ENCODE peak calls at places on chromosomes 5 and 9, in nine cellular contexts. B is heart right ventricle, Z is IMR-90, J is thoracic aorta, X is iPS DF 6.9, M is body of pancreas, T is neuronal stem cell, V is brain microvascular endothelial cell, U is tibial artery. W is an unnamed sample.

GRCh38 chr5:1474875-1475543 is 29.8 kb upstream of the SLC6A3 start:
- DNase-seq in B (no peak), Z (no peak), J (no peak), X (no peak), M (no peak), T (no peak), V (no peak), U (no peak), W (no peak)

GRCh38 chr5:96690906-96691305 is 28.7 kb downstream of the CAST start:
- DNase-seq in B (no peak), Z (no peak), J (no peak), X (no peak), M (no peak), T (no peak), V (no peak), U (no peak), W (no peak)

GRCh38 chr5:162657076-162657475 is 589.5 kb downstream of the GABRG2 start:
- DNase-seq in B (no peak), Z (no peak), J (no peak), X (no peak), M (no peak), T (no peak), V (no peak), U (no peak), W (no peak)

GRCh38 chr9:76592105-76593010 is 133.4 kb downstream of the GCNT1 start:
- DNase-seq in B (no peak), Z (no peak), J (no peak), X (no peak), M (no peak), T (no peak), V (peak; percentile 6), U (no peak), W (peak; percentile 44)

GRCh38 chr5:143501176-143501840 is 97.8 kb upstream of the NR3C1 start:
- DNase-seq in B (no peak), Z (no peak), J (no peak), X (no peak), M (no peak), T (no peak), V (no peak), U (no peak), W (no peak)

GRCh38 chr5:79561525-79561893 is 47.6 kb upstream of the HOMER1 start:
- DNase-seq in B (no peak), Z (no peak), J (no peak), X (no peak), M (no peak), T (no peak), V (no peak), U (no peak), W (no peak)

GRCh38 chr9:134757206-134757975 is 115.8 kb downstream of the COL5A1 start:
- DNase-seq in B (no peak), Z (no peak), J (no peak), X (no peak), M (no peak), T (no peak), V (no peak), U (no peak), W (no peak)

GRCh38 chr5:91401175-91401574 is 18.1 kb upstream of the ARRDC3 start:
- DNase-seq in B (no peak), Z (peak; percentile 35), J (no peak), X (no peak), M (no peak), T (no peak), V (no peak), U (no peak), W (no peak)

GRCh38 chr5:54756301-54756700 is 229.1 kb downstream of the ESM1 start:
- DNase-seq in B (no peak), Z (no peak), J (no peak), X (no peak), M (no peak), T (no peak), V (no peak), U (no peak), W (no peak)

GRCh38 chr5:92508271-92508670 is 1072.7 kb downstream of the NR2F1-AS1 start:
- DNase-seq in B (no peak), Z (no peak), J (no peak), X (no peak), M (no peak), T (no peak), V (no peak), U (no peak), W (no peak)

GRCh38 chr5:169218862-169219261 is 82.1 kb downstream of the SLIT3 start:
- DNase-seq in B (no peak), Z (no peak), J (no peak), X (no peak), M (no peak), T (no peak), V (no peak), U (no peak), W (no peak)

GRCh38 chr9:134597041-134597913 is 44.3 kb upstream of the COL5A1 start:
- DNase-seq in B (no peak), Z (peak; percentile 66), J (no peak), X (no peak), M (no peak), T (no peak), V (peak; percentile 27), U (peak; percentile 56), W (no peak)

GRCh38 chr5:52789378-52789777 is 1.7 kb downstream of the ITGA1 start:
- DNase-seq in B (no peak), Z (no peak), J (no peak), X (no peak), M (no peak), T (no peak), V (no peak), U (no peak), W (no peak)

GRCh38 chr9:34558911-34559615 is 30.5 kb downstream of the CNTFR start:
- DNase-seq in B (no peak), Z (no peak), J (no peak), X (no peak), M (no peak), T (no peak), V (no peak), U (no peak), W (peak; percentile 76)
- H3K4me3 ChIP-seq in B (no peak overlapping the region), Z (no peak overlapping the region), J (no peak overlapping the region), X (no peak overlapping the region), M (no peak overlapping the region), T (no peak overlapping the region), V (no peak overlapping the region), U (no peak overlapping the region), W (no peak overlapping the region)

DNA sequence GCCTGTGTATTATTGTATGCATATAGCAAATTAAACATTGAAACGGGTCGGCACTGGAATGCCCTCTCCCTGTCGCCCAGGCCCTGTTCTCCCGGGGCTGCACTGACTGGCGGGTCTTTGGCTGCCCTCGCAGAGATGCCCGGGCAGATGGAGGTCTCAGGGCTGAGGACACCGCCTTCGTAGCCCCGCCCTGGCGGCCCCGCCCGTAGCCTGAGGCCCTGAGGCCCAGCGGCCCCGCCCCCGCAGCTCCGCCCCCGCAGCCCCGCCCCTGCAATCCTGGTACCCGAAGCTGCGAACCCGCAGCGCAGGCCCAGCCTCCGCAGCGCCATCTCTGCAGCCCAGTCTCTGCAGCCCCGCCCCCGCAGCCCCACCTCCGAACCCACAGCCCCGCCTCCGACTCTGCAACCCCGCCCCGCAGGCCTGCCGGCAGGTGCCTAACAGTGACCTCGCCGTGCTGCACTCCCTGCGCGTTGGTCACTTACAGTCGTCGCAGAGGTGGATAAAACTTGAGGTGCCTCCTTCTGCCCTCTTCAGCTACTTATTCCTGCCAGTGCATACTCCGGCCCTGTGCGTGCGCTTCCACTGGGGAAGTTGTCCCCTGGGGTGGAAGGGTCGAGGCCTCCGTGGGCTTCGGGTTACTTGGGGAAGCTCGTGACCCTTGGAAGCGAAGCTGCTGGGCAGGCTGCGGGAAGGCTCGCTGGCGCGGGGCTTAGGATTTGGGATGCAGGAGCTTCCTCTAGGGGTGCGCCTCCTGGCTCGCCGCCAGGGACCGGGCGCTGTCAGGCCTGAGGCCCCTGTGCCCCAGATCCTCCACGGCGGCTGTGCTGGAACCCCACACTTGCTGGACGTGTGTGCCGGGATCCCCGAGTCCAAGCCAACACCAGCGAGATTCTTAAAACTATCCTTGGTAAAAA is 72.3 kb downstream of the ICE1 start:
- DNase-seq in B (peak; percentile 61), Z (peak; percentile 25), J (no peak), X (peak; percentile 61), M (peak; percentile 92), T (peak; percentile 72), V (peak; percentile 36), U (peak; percentile 82), W (peak; percentile 97)
- H3K27me3 ChIP-seq in B (peaks cover 31% of the 10 kb centered on the region), Z (peaks cover 3% of the 10 kb centered on the region), J (no peaks in the 10 kb centered on the region), X (no peaks in the 10 kb centered on the region), M (no peaks in the 10 kb centered on the region), T (no peaks in the 10 kb centered on the region), V (no peaks in the 10 kb centered on the region), U (no peaks in the 10 kb centered on the region), W (no peaks in the 10 kb centered on the region)

DNA sequence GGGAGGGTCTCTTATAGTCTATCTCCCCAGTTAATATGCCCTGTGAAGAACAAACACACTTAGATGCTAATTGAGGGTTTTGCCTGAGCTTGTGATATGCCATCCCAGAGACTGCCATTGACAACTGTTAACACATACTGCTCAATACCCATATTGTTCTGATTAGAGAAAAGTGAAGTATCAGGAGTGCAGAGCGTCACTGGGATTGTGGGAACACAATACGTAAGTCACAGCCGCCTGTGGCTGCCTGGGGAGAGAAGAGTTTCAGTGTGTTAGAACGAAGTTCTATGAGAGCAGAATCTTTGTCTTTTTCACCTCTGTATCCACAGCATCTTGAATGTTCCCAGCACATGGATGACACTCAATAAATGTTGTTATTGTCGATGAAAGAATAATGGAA is 110.2 kb downstream of the MEF2C start:
- DNase-seq in B (no peak), Z (no peak), J (no peak), X (no peak), M (no peak), T (no peak), V (no peak), U (no peak), W (no peak)
- H3K36me3 ChIP-seq in B (peaks cover 10% of the 10 kb centered on the region), Z (no peaks in the 10 kb centered on the region), J (no peaks in the 10 kb centered on the region), X (no peaks in the 10 kb centered on the region), M (no peaks in the 10 kb centered on the region), T (no peaks in the 10 kb centered on the region), V (no peaks in the 10 kb centered on the region), U (no peaks in the 10 kb centered on the region), W (no peaks in the 10 kb centered on the region)

DNA sequence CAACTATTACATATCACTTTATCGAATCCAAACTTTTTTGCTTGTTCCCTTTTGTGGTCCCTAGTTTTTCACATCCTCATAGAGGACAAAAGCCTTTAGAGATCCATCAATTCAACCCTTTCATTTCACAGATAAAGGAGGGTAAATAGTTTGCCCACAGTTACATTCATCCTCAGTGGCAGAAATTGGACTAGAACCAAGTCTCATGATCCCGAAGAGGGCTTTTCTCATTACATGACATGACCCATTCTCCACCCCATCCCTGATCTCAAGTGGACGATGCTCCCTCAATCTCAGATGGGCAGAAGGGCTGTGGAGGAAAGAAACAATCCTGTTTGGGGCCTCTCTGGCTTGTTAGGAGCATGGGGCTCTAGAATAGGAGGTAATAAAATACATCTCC is 23.1 kb downstream of the TICAM2 start:
- DNase-seq in B (no peak), Z (no peak), J (no peak), X (no peak), M (no peak), T (no peak), V (no peak), U (no peak), W (no peak)
- H3K4me3 ChIP-seq in B (no peak overlapping the region), Z (no peak overlapping the region), J (no peak overlapping the region), X (no peak overlapping the region), M (no peak overlapping the region), T (no peak overlapping the region), V (no peak overlapping the region), U (no peak overlapping the region), W (no peak overlapping the region)

DNA sequence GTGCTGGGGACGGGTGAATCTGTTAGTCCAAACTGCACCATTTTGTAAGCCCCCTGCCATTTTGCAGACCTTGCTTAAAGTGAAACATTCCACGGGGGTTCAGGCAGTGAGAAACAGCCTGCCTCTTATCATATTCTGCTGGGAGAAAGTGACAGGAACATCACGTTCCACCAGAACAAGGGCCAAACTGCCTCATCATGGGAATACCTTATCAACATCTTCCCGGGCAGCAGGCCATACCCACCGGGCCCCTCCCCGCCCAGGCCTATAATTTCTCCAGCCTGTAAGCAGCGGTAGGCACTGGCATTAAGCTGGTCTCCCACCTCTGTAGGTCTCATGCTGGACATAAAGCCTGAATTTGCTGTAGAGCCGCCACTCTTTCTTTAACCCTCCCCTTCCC is 1.5 kb upstream of the CFAP77 start:
- DNase-seq in B (peak; percentile 78), Z (no peak), J (no peak), X (no peak), M (no peak), T (no peak), V (no peak), U (no peak), W (no peak)
- H3K27me3 ChIP-seq in B (peaks cover 45% of the 10 kb centered on the region), Z (peaks cover 19% of the 10 kb centered on the region), J (no peaks in the 10 kb centered on the region), X (peaks cover 4% of the 10 kb centered on the region), M (no peaks in the 10 kb centered on the region), T (peaks cover 49% of the 10 kb centered on the region), V (peaks cover 2% of the 10 kb centered on the region), U (peaks cover 39% of the 10 kb centered on the region), W (peaks cover 16% of the 10 kb centered on the region)

W was measured in H7.